ENCODE peak calls at places on chromosome 16, in four cellular contexts. T is Panc1, W is K562, P is HepG2. O is an unnamed sample.

GRCh38 chr16:86029131-86029741 is 130.3 kb downstream of the IRF8 start:
- DNase-seq in P (no peak), W (no peak), T (no peak), O (no peak)

GRCh38 chr16:2614761-2615191 is 67.5 kb upstream of the KCTD5 start:
- DNase-seq in W (no peak), T (no peak), P (no peak), O (no peak)

GRCh38 chr16:81817789-81818304 is 38.8 kb downstream of the PLCG2 start:
- DNase-seq in T (no peak), P (no peak), W (no peak), O (no peak)

GRCh38 chr16:66930189-66930588 is 4.0 kb downstream of the CIAO2B start:
- DNase-seq in P (peak; percentile 76), T (no peak), W (peak; percentile 50), O (no peak)

GRCh38 chr16:719815-720506 is 985 bp upstream of the ANTKMT start:
- DNase-seq in W (peak; percentile 66), P (peak; percentile 66), T (no peak), O (no peak)

GRCh38 chr16:51524070-51524469 is 373.0 kb upstream of the SALL1 start:
- DNase-seq in W (no peak), T (no peak), P (no peak), O (no peak)

GRCh38 chr16:27239906-27240655 is 28.5 kb downstream of the NSMCE1 start:
- DNase-seq in T (no peak), W (no peak), P (no peak), O (no peak)

GRCh38 chr16:10885246-10885645 is 8.2 kb downstream of the CIITA start:
- DNase-seq in T (no peak), P (no peak), W (no peak), O (no peak)

GRCh38 chr16:30582611-30583340 is 2.7 kb downstream of the ZNF785 start:
- DNase-seq in W (no peak), P (no peak), T (no peak), O (no peak)

GRCh38 chr16:89139907-89140361 is 31.6 kb upstream of the CDH15 start:
- DNase-seq in P (no peak), T (no peak), W (no peak), O (no peak)
- TF ChIP-seq TCF7L2 in P (no peak), T (no peak), W (no peak), O (no peak)

GRCh38 chr16:21276090-21276489 is 2.0 kb downstream of the CRYM start:
- DNase-seq in W (no peak), P (no peak), T (no peak), O (no peak)
- TF ChIP-seq TCF7L2 in W (no peak), P (no peak), T (no peak), O (no peak)

GRCh38 chr16:83453977-83454376 is 353.8 kb upstream of the HSBP1 start:
- DNase-seq in P (no peak), W (no peak), T (no peak), O (no peak)

GRCh38 chr16:83456934-83457333 is 350.8 kb upstream of the HSBP1 start:
- DNase-seq in W (no peak), P (no peak), T (no peak), O (no peak)

DNA sequence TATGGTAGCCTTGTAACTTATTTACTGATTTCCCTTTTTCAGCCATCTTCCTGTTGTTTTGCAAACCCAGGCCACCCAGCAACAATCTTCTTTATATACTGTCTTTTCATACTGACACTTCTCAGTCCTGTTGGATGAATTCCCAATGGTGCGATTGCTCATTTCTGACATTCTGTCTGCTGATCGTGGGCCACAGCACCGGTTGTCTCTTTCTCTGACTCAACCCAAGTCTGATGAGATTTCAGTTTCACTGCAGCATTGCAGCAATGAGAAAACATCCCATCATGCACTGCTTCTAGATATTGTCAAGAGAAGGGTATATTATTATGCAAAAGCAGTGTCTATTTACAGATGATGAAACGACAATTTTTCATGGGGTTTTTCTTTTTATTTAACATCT is 349.2 kb upstream of the HSBP1 start:
- DNase-seq in W (no peak), T (no peak), P (no peak), O (no peak)
- TF ChIP-seq TCF7L2 in W (no peak), T (no peak), P (no peak), O (no peak)

DNA sequence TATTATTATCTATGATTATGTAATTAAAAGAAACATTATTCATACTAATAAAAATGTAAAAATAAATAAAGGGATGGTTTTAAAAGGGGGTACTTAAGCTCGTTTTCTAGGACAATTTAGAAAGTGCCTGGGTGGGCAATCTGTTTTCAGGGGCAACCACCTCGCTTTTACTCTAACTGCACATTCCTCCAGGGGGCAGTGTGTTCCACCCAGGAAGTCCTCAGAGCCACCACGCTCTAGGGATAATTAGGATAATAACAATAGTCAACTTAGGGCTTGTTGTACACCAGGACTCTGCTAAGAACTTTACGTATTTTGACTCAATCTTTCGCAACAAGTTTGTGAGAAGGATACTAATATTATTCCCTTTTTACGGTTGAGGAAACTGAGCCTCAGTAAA is 396.7 kb upstream of the MAF start:
- DNase-seq in T (no peak), W (peak; percentile 64), P (peak; percentile 19), O (no peak)
- TF ChIP-seq TCF7L2 in T (no peak), W (no peak), P (no peak), O (no peak)